ENCODE peak calls at places on chromosome 6, in seven cellular contexts. B is hypothalamus; Y is A172; S is stimulated activated CD4-positive, alpha-beta T cell treated with anti-CD3 and anti-CD28 coated beads, Interleukin-4, amount 100 ng/mL, for 1 hour; U is GM04503; E is AG09319; T is NCI-H526. R is an unnamed sample.

GRCh38 chr6:170439366-170440351 is 113.4 kb downstream of the PSMB1 start:
- DNase-seq in E (no peak), T (no peak), U (no peak), Y (peak; percentile 18), B (no peak), S (no peak), R (no peak)

GRCh38 chr6:37433657-37434271 is 743 bp downstream of the CMTR1 start:
- DNase-seq in B (peak; percentile 53), S (peak; percentile 50), Y (peak; percentile 13), E (no peak), T (no peak), U (no peak), R (no peak)

GRCh38 chr6:159606786-159607185 is 86.3 kb downstream of the SOD2 start:
- DNase-seq in S (no peak), T (no peak), E (no peak), B (no peak), Y (no peak), U (no peak), R (no peak)

GRCh38 chr6:51868591-51869355 is 218.6 kb downstream of the PKHD1 start:
- DNase-seq in T (no peak), U (no peak), S (no peak), B (no peak), Y (no peak), E (no peak), R (no peak)

GRCh38 chr6:152267967-152268845 is 369.0 kb downstream of the SYNE1 start:
- DNase-seq in B (no peak), Y (no peak), U (no peak), E (no peak), T (peak; percentile 70), S (no peak), R (no peak)

GRCh38 chr6:26233608-26234420 is 131.2 kb upstream of the BTN3A2 start:
- DNase-seq in B (no peak), Y (no peak), E (no peak), S (peak; percentile 42), U (peak; percentile 18), T (no peak), R (no peak)

GRCh38 chr6:31940256-31940664 is 5.6 kb upstream of the CFB start:
- DNase-seq in T (peak; percentile 50), E (no peak), Y (peak; percentile 52), S (no peak), B (no peak), U (no peak), R (no peak)

GRCh38 chr6:72619883-72620696 is 1.8 kb upstream of the KCNQ5 start:
- DNase-seq in B (peak; percentile 25), Y (peak; percentile 27), U (no peak), S (peak; percentile 78), E (no peak), T (peak; percentile 37), R (no peak)

GRCh38 chr6:156396791-156397418 is 380.3 kb upstream of the ARID1B start:
- DNase-seq in Y (no peak), E (no peak), B (no peak), U (no peak), S (peak; percentile 23), T (no peak), R (no peak)